ENCODE peak calls at places on chromosomes 16 and 17, in ten cellular contexts. Z is coronary artery, G is PC-3, L is heart right ventricle, C is HCT116, O is upper lobe of right lung, V is left ventricle myocardium inferior, H is GM23338, M is cardiac muscle cell, Q is A549. B is an unnamed sample.

GRCh38 chr16:82331397-82331796 is 161.4 kb upstream of the MPHOSPH6 start:
- DNase-seq in G (no peak), H (no peak), C (no peak), M (no peak), O (no peak), Z (no peak), L (no peak), Q (no peak), V (no peak), B (no peak)

GRCh38 chr16:68475071-68475470 is 26.8 kb upstream of the SMPD3 start:
- DNase-seq in V (no peak), O (no peak), H (no peak), L (no peak), Q (peak; percentile 11), C (no peak), M (no peak), Z (no peak), G (peak; percentile 67), B (peak; percentile 63)

GRCh38 chr16:29877266-29877961 is 14.4 kb upstream of the CDIPT start:
- DNase-seq in Q (peak; percentile 63), Z (no peak), L (no peak), O (peak; percentile 82), H (peak; percentile 100), C (peak; percentile 66), V (no peak), G (no peak), M (peak; percentile 55), B (peak; percentile 80)

GRCh38 chr17:61468263-61468907 is 16.2 kb downstream of the TBX4 start:
- DNase-seq in M (no peak), Z (no peak), O (peak; percentile 47), C (no peak), Q (no peak), L (no peak), G (peak; percentile 21), H (no peak), V (no peak), B (no peak)

GRCh38 chr16:85462405-85463227 is 150.5 kb upstream of the GSE1 start:
- DNase-seq in M (peak; percentile 32), H (peak; percentile 53), C (no peak), G (no peak), Q (no peak), O (peak; percentile 79), L (peak; percentile 71), Z (no peak), V (peak; percentile 53), B (no peak)

GRCh38 chr16:75064403-75065148 is 52.0 kb downstream of the LDHD start:
- DNase-seq in G (peak; percentile 74), L (no peak), Q (no peak), O (no peak), H (no peak), V (no peak), M (no peak), C (no peak), Z (no peak), B (no peak)

GRCh38 chr16:47204736-47205499 is 61.2 kb upstream of the NETO2 start:
- DNase-seq in V (no peak), O (no peak), H (peak; percentile 2), Q (peak; percentile 5), L (no peak), M (no peak), Z (no peak), G (peak; percentile 7), C (no peak), B (no peak)

GRCh38 chr17:80866050-80866793 is 125.4 kb upstream of the CHMP6 start:
- DNase-seq in H (peak; percentile 77), C (peak; percentile 37), V (peak; percentile 59), M (peak; percentile 71), L (peak; percentile 63), O (no peak), Z (no peak), Q (peak; percentile 62), G (peak; percentile 73), B (peak; percentile 62)

GRCh38 chr17:19537116-19537515 is 3.5 kb downstream of the SLC47A1 start:
- DNase-seq in Z (no peak), O (peak; percentile 16), C (no peak), Q (no peak), V (no peak), M (no peak), L (no peak), H (no peak), G (no peak), B (no peak)

GRCh38 chr17:35404360-35404759 is 27.9 kb downstream of the SLFN12 start:
- DNase-seq in M (peak; percentile 32), C (no peak), L (no peak), V (no peak), H (no peak), O (no peak), G (peak; percentile 39), Q (peak; percentile 11), Z (no peak), B (no peak)

GRCh38 chr16:52603015-52603414 is 56.1 kb upstream of the TOX3 start:
- DNase-seq in Z (no peak), V (no peak), G (no peak), L (no peak), Q (no peak), C (no peak), M (no peak), O (no peak), H (no peak), B (no peak)

GRCh38 chr16:16071631-16072244 is 122.3 kb downstream of the ABCC1 start:
- DNase-seq in M (peak; percentile 84), V (peak; percentile 40), G (no peak), H (no peak), L (peak; percentile 50), O (no peak), C (no peak), Z (no peak), Q (no peak), B (no peak)

GRCh38 chr17:72239548-72239947 is 118.7 kb downstream of the SOX9 start:
- DNase-seq in H (no peak), G (no peak), Q (no peak), L (no peak), C (no peak), Z (no peak), O (no peak), M (no peak), V (no peak), B (no peak)

DNA sequence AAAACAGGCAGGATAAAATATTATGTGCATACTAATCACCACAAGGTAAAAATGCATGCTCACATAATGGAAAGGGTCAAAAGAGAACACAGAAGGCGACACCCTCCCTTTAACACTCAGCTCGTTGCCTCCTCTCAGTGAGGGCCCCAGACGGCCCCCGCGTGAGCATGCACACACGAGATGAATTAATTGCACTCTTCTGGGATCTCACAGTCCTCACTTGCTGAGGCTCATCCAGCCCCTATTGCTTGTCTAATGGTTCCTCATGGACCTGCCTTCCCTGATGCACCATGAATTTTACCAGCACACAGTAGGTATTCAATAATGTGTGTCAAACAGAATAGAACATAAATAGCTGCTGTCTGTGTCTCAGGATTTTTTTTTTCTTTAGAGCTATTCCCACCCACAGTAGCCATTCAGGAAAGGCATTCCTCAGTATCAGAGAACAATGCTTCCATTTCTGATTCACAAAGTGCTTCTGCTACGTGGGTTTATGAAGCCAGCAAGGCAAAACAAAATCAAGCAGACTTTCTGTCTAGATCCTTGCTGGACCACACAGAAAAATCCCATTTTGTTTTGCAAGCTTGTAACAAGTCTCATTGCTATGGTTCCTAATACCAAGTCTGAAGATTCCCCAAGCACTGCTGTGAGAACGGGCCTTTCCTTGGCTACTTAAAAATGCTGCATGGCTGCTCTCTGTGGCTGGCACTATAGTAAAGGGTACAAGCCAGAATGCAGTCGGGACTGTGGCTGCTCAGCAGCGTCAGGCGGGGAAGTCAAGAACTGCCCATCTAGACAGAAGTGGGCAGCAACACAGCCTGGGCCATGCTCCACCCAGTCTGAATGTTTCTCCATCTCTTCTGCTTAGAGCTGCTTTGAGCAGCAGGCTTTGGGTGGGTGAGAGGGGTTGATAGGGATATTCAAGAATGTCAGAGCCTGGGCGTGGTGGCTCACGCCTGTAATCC is 43.5 kb downstream of the TOM1L2 start:
- DNase-seq in G (no peak), V (no peak), Z (no peak), Q (no peak), C (no peak), L (no peak), H (no peak), M (peak; percentile 18), O (no peak), B (no peak)
- TF ChIP-seq CTCF in G (no peak), V (no peak), Z (no peak), Q (no peak), C (no peak), L (no peak), H (no peak), M (no peak), O (no peak), B (no peak)

GRCh38 chr17:66426397-66427033 is 124.1 kb downstream of the PRKCA start:
- DNase-seq in H (peak; percentile 65), C (peak; percentile 31), V (no peak), M (peak; percentile 47), O (no peak), G (peak; percentile 66), Q (peak; percentile 59), L (no peak), Z (no peak), B (no peak)
- H3K27ac ChIP-seq in H (no peak overlapping the region), C (no peak overlapping the region), V (no peak overlapping the region), M (no peak overlapping the region), O (no peak overlapping the region), G (no peak overlapping the region), Q (no peak overlapping the region), L (no peak overlapping the region), Z (no peak overlapping the region), B (no peak overlapping the region)

GRCh38 chr17:4593021-4593797 is 8.9 kb downstream of the SMTNL2 start:
- DNase-seq in H (no peak), Z (no peak), Q (no peak), G (no peak), O (no peak), L (no peak), C (no peak), M (no peak), V (no peak), B (no peak)

GRCh38 chr17:4592240-4593005 is 8.1 kb downstream of the SMTNL2 start:
- DNase-seq in V (no peak), H (no peak), L (no peak), M (no peak), C (no peak), O (no peak), G (no peak), Q (no peak), Z (no peak), B (no peak)

GRCh38 chr17:4591529-4591928 is 7.2 kb downstream of the SMTNL2 start:
- DNase-seq in M (peak; percentile 43), O (no peak), V (no peak), Q (peak; percentile 44), G (peak; percentile 6), Z (no peak), L (no peak), H (no peak), C (no peak), B (peak; percentile 25)

GRCh38 chr17:4596636-4597380 is 12.5 kb downstream of the SMTNL2 start:
- DNase-seq in C (no peak), H (no peak), Q (no peak), M (no peak), V (no peak), G (no peak), Z (no peak), L (no peak), O (no peak), B (no peak)

GRCh38 chr17:4594406-4595349 is 10.3 kb downstream of the SMTNL2 start:
- DNase-seq in O (peak; percentile 81), C (no peak), G (no peak), H (peak; percentile 89), M (no peak), Q (no peak), L (no peak), V (no peak), Z (no peak), B (no peak)
- TF ChIP-seq CTCF in O (peak; percentile 50), C (no peak), G (peak; percentile 23), H (peak; percentile 62), M (no peak), Q (no peak), L (no peak), V (peak; percentile 51), Z (no peak), B (no peak)

GRCh38 chr16:89052191-89052787 is 41.4 kb upstream of the ACSF3 start:
- DNase-seq in H (no peak), Q (no peak), G (peak; percentile 37), L (peak; percentile 9), O (no peak), Z (no peak), V (no peak), C (no peak), M (no peak), B (peak; percentile 19)
- H3K27ac ChIP-seq in H (no peak overlapping the region), Q (peak overlapping the region; percentile 73), G (peak overlapping the region; percentile 70), L (no peak overlapping the region), O (no peak overlapping the region), Z (no peak overlapping the region), V (no peak overlapping the region), C (peak overlapping the region; percentile 66), M (no peak overlapping the region), B (peak overlapping the region; percentile 74)

B was measured in RWPE1.